ENCODE peak calls at places on chromosomes 12 and 14, in six cellular contexts. One of them, this sample, is unnamed.
A peak's percentile ranks its signal among the peaks of the same experiment; 100 is the strongest.

GRCh38 chr14:89638888-89639287 is 221.9 kb upstream of the FOXN3 start:
- DNase-seq in trophoblast cell: no peak
- DNase-seq in neuronal stem cell: no peak
- DNase-seq in mesenchymal stem cell: no peak
- DNase-seq in mesendoderm: no peak
- DNase-seq in IMR-90: no peak
- DNase-seq in this sample: no peak

GRCh38 chr12:128818065-128819022 is 5.4 kb downstream of the SLC15A4 start:
- DNase-seq in mesenchymal stem cell: peak; percentile 64
- DNase-seq in trophoblast cell: no peak
- DNase-seq in mesendoderm: peak; percentile 64
- DNase-seq in neuronal stem cell: no peak
- DNase-seq in IMR-90: peak; percentile 43
- DNase-seq in this sample: no peak

GRCh38 chr12:31245822-31246469 is 80.0 kb downstream of the SINHCAF start:
- DNase-seq in trophoblast cell: peak; percentile 89
- DNase-seq in mesenchymal stem cell: no peak
- DNase-seq in neuronal stem cell: no peak
- DNase-seq in IMR-90: no peak
- DNase-seq in mesendoderm: peak; percentile 76
- DNase-seq in this sample: peak; percentile 71

GRCh38 chr14:90416649-90417237 is 19.9 kb downstream of the CALM1 start:
- DNase-seq in mesenchymal stem cell: no peak
- DNase-seq in IMR-90: no peak
- DNase-seq in mesendoderm: no peak
- DNase-seq in trophoblast cell: no peak
- DNase-seq in neuronal stem cell: no peak
- DNase-seq in this sample: no peak

GRCh38 chr12:54004841-54005530 is 3.8 kb upstream of the HOXC8 start:
- DNase-seq in trophoblast cell: no peak
- DNase-seq in IMR-90: no peak
- DNase-seq in neuronal stem cell: no peak
- DNase-seq in mesendoderm: no peak
- DNase-seq in mesenchymal stem cell: peak; percentile 68
- DNase-seq in this sample: peak; percentile 73

GRCh38 chr12:120094485-120094884 is 22.1 kb downstream of the RAB35 start:
- DNase-seq in trophoblast cell: no peak
- DNase-seq in neuronal stem cell: no peak
- DNase-seq in IMR-90: no peak
- DNase-seq in mesendoderm: no peak
- DNase-seq in mesenchymal stem cell: no peak
- DNase-seq in this sample: no peak

GRCh38 chr12:30806989-30807694 is 52.4 kb upstream of the CAPRIN2 start:
- DNase-seq in mesenchymal stem cell: peak; percentile 79
- DNase-seq in mesendoderm: peak; percentile 89
- DNase-seq in trophoblast cell: no peak
- DNase-seq in IMR-90: peak; percentile 76
- DNase-seq in neuronal stem cell: peak; percentile 60
- DNase-seq in this sample: peak; percentile 77

GRCh38 chr14:45267084-45267483 is 14.1 kb upstream of the MIS18BP1 start:
- DNase-seq in mesendoderm: no peak
- DNase-seq in neuronal stem cell: no peak
- DNase-seq in IMR-90: no peak
- DNase-seq in trophoblast cell: no peak
- DNase-seq in mesenchymal stem cell: peak; percentile 28
- DNase-seq in this sample: no peak

GRCh38 chr12:3133410-3133793 is 56.2 kb downstream of the TSPAN9 start:
- DNase-seq in mesenchymal stem cell: no peak
- DNase-seq in neuronal stem cell: no peak
- DNase-seq in mesendoderm: no peak
- DNase-seq in trophoblast cell: no peak
- DNase-seq in IMR-90: peak; percentile 30
- DNase-seq in this sample: no peak

GRCh38 chr14:49950275-49951250 is 57.7 kb downstream of the ARF6 start:
- DNase-seq in neuronal stem cell: no peak
- DNase-seq in trophoblast cell: no peak
- DNase-seq in mesendoderm: no peak
- DNase-seq in mesenchymal stem cell: no peak
- DNase-seq in IMR-90: no peak
- DNase-seq in this sample: no peak

GRCh38 chr12:123762715-123763052 is 583 bp downstream of the DNAH10 start:
- DNase-seq in mesenchymal stem cell: no peak
- DNase-seq in neuronal stem cell: no peak
- DNase-seq in mesendoderm: no peak
- DNase-seq in trophoblast cell: no peak
- DNase-seq in IMR-90: no peak
- DNase-seq in this sample: no peak

GRCh38 chr12:125218952-125219351 is 153.7 kb downstream of the AACS start:
- DNase-seq in IMR-90: no peak
- DNase-seq in neuronal stem cell: no peak
- DNase-seq in mesendoderm: no peak
- DNase-seq in trophoblast cell: no peak
- DNase-seq in mesenchymal stem cell: no peak
- DNase-seq in this sample: no peak

GRCh38 chr12:106732890-106733289 is 41.6 kb upstream of the RIC8B start:
- DNase-seq in trophoblast cell: no peak
- DNase-seq in neuronal stem cell: no peak
- DNase-seq in mesendoderm: no peak
- DNase-seq in IMR-90: no peak
- DNase-seq in mesenchymal stem cell: no peak
- DNase-seq in this sample: no peak

GRCh38 chr12:56616244-56616643 is 13.9 kb downstream of the BAZ2A start:
- DNase-seq in neuronal stem cell: no peak
- DNase-seq in mesenchymal stem cell: no peak
- DNase-seq in IMR-90: no peak
- DNase-seq in trophoblast cell: no peak
- DNase-seq in mesendoderm: no peak
- DNase-seq in this sample: no peak

GRCh38 chr14:85529803-85530574 is at the start of gene FLRT2:
- DNase-seq in neuronal stem cell: peak; percentile 23
- DNase-seq in mesendoderm: peak; percentile 80
- DNase-seq in mesenchymal stem cell: peak; percentile 72
- DNase-seq in IMR-90: peak; percentile 44
- DNase-seq in trophoblast cell: no peak
- DNase-seq in this sample: peak; percentile 61

GRCh38 chr14:38419579-38419978 is 163.7 kb upstream of the CLEC14A start:
- DNase-seq in neuronal stem cell: peak; percentile 18
- DNase-seq in trophoblast cell: no peak
- DNase-seq in IMR-90: no peak
- DNase-seq in mesendoderm: peak; percentile 60
- DNase-seq in mesenchymal stem cell: no peak
- DNase-seq in this sample: no peak

GRCh38 chr14:101408077-101408831 is 153.0 kb upstream of the DIO3 start:
- DNase-seq in IMR-90: peak; percentile 90
- DNase-seq in trophoblast cell: no peak
- DNase-seq in mesenchymal stem cell: no peak
- DNase-seq in neuronal stem cell: no peak
- DNase-seq in mesendoderm: no peak
- DNase-seq in this sample: no peak

GRCh38 chr14:91244501-91244901 is at the start of gene GPR68:
- DNase-seq in mesenchymal stem cell: peak; percentile 56
- DNase-seq in mesendoderm: no peak
- DNase-seq in neuronal stem cell: no peak
- DNase-seq in IMR-90: peak; percentile 73
- DNase-seq in trophoblast cell: no peak
- DNase-seq in this sample: peak; percentile 67

DNA sequence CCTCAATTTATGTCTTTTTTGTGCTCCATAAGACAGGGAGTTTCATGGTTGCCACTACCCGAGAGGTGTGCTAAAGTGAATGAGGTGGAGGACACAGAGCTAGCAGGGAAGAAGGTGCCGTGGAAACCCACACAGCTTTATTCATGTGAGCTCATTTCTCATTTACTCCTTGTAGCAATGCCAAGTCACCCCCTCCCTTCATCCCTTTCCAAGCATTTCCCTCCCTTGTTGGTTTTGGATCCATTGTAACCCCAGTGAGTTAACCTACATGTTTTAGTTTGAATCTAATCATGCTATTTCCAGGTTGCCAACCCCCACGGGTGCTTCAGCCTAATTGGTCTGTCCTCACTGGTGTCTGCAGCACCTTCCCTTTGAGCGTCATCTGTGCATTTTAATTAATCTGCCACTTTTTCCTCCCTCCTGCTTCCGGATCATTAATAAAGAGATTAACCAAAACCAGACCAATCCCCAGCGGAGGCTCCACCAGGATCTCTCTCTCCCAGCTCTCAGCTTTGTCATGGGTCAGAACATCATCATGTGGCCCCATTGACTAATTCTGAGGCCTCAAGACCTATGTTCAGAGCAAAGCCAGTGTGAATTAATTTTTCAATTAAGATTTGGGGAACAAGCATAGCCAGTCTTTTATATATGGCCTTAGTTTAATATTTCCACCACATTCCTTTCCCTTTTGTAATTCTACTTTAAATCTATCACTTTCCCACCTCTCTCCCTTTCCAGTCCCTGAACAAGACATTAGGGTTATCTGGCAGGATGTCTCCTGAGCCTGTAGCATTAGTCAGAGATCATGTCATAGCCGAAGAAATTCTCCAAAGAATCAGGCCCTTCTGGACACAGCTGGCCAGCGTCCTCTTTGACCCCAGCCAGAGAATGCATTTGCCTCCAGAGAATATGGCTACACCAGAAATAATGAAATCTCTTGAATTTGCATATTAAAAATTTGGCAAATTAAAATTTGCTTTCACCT is 56.4 kb downstream of the NTF3 start:
- DNase-seq in mesenchymal stem cell: peak; percentile 72
- DNase-seq in neuronal stem cell: no peak
- DNase-seq in IMR-90: peak; percentile 89
- DNase-seq in trophoblast cell: no peak
- DNase-seq in mesendoderm: no peak
- DNase-seq in this sample: no peak
- H3K23ac ChIP-seq in mesenchymal stem cell: no peak overlapping the region
- H3K23ac ChIP-seq in neuronal stem cell: no peak overlapping the region
- H3K23ac ChIP-seq in IMR-90: peak overlapping the region; percentile 73
- H3K23ac ChIP-seq in trophoblast cell: no peak overlapping the region
- H3K23ac ChIP-seq in mesendoderm: no peak overlapping the region
- H3K23ac ChIP-seq in this sample: no peak overlapping the region

GRCh38 chr14:96509457-96510090 is 7.4 kb downstream of the PAPOLA start:
- DNase-seq in mesenchymal stem cell: no peak
- DNase-seq in trophoblast cell: no peak
- DNase-seq in IMR-90: no peak
- DNase-seq in neuronal stem cell: no peak
- DNase-seq in mesendoderm: no peak
- DNase-seq in this sample: no peak
- H3K23ac ChIP-seq in mesenchymal stem cell: no peak overlapping the region
- H3K23ac ChIP-seq in trophoblast cell: no peak overlapping the region
- H3K23ac ChIP-seq in IMR-90: no peak overlapping the region
- H3K23ac ChIP-seq in neuronal stem cell: no peak overlapping the region
- H3K23ac ChIP-seq in mesendoderm: no peak overlapping the region
- H3K23ac ChIP-seq in this sample: no peak overlapping the region

GRCh38 chr12:118061011-118061875 is at the start of gene WSB2:
- DNase-seq in mesendoderm: peak; percentile 58
- DNase-seq in trophoblast cell: no peak
- DNase-seq in neuronal stem cell: peak; percentile 35
- DNase-seq in IMR-90: peak; percentile 50
- DNase-seq in mesenchymal stem cell: peak; percentile 57
- DNase-seq in this sample: peak; percentile 59

GRCh38 chr12:118061876-118062791 is 1.2 kb upstream of the WSB2 start:
- DNase-seq in IMR-90: peak; percentile 58
- DNase-seq in mesendoderm: peak; percentile 93
- DNase-seq in neuronal stem cell: peak; percentile 35
- DNase-seq in trophoblast cell: peak; percentile 62
- DNase-seq in mesenchymal stem cell: peak; percentile 69
- DNase-seq in this sample: peak; percentile 80

GRCh38 chr12:118065380-118065779 is 4.4 kb upstream of the WSB2 start:
- DNase-seq in mesendoderm: no peak
- DNase-seq in mesenchymal stem cell: no peak
- DNase-seq in IMR-90: no peak
- DNase-seq in trophoblast cell: no peak
- DNase-seq in neuronal stem cell: no peak
- DNase-seq in this sample: no peak

GRCh38 chr12:118064608-118065007 is 3.6 kb upstream of the WSB2 start:
- DNase-seq in mesendoderm: peak; percentile 68
- DNase-seq in mesenchymal stem cell: peak; percentile 24
- DNase-seq in neuronal stem cell: no peak
- DNase-seq in IMR-90: no peak
- DNase-seq in trophoblast cell: no peak
- DNase-seq in this sample: peak; percentile 51

DNA sequence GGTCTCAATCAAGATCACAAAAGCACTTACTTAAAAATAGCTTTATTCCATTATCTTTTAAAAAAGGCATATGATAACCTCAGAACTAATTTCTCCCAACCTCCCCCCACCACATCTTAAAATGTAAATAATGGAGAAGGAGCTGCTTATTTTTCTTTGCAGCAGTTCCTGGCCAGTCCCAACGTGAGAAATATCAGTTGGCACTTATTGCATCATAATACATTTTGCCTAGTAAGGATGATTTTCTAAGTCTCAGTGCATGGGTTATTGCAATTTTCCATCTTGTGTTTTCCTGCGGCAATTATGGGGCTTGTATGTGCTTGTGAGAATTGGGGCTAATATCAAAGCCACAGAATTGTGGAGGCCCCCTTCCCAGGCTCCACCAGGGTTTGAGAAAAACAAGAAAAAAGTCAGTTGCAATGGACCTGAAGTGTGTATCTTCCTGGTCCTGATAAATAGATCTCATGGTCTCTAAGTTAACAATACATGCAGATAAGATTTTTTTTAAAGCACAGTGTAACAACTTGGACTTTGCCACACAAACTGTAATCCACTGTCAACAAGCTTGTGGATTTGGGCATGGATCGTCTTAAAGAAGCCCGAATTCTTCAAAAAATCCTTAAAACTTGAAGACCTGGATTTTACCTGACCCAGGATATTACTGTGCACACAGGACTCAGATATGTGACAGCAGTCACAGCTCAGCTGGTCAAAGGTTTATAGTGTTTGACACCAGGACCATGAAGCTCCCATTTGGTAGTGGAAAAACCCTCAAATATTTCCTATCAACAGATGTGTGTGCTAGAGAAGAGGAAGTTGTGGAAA is 2.8 kb upstream of the WSB2 start:
- DNase-seq in mesenchymal stem cell: peak; percentile 37
- DNase-seq in trophoblast cell: no peak
- DNase-seq in neuronal stem cell: no peak
- DNase-seq in IMR-90: peak; percentile 52
- DNase-seq in mesendoderm: no peak
- DNase-seq in this sample: no peak
- H3K23ac ChIP-seq in mesenchymal stem cell: no peak overlapping the region
- H3K23ac ChIP-seq in trophoblast cell: no peak overlapping the region
- H3K23ac ChIP-seq in neuronal stem cell: no peak overlapping the region
- H3K23ac ChIP-seq in IMR-90: peak overlapping the region; percentile 22
- H3K23ac ChIP-seq in mesendoderm: no peak overlapping the region
- H3K23ac ChIP-seq in this sample: no peak overlapping the region

DNA sequence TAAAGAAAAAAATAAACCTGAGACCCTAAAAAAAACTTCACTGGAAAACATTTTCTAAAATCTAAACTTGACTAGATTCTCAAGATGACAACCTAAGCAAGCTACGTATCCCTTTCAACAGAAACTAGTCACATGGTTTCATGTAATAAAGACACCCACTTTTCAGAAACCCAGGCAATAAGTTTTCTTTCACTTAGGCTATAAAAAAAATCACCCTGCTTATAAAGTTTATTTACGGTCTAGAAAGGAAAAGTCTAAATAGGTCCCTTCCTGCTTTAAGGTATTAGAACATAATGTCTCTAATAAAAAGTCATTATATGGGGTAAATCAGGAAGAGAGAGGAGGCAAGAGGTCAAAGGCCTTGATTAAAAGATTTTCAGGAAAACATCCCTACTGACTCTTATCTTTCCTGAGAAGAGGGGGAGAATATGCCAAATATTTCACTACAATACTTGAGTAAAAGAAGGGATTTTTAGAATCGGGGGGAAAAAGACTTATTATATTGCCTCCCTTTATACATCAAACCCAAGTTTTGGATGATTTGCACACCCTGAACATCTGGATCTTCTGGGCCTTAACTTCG is 9.5 kb downstream of the CLIP1 start:
- DNase-seq in IMR-90: no peak
- DNase-seq in trophoblast cell: no peak
- DNase-seq in neuronal stem cell: no peak
- DNase-seq in mesendoderm: no peak
- DNase-seq in mesenchymal stem cell: no peak
- DNase-seq in this sample: no peak
- H3K23ac ChIP-seq in IMR-90: no peak overlapping the region
- H3K23ac ChIP-seq in trophoblast cell: no peak overlapping the region
- H3K23ac ChIP-seq in neuronal stem cell: no peak overlapping the region
- H3K23ac ChIP-seq in mesendoderm: no peak overlapping the region
- H3K23ac ChIP-seq in mesenchymal stem cell: no peak overlapping the region
- H3K23ac ChIP-seq in this sample: no peak overlapping the region

This sample was measured in H9.